ENCODE peak calls at places on chromosomes 4 and X, in four cellular contexts. Y is CD8-positive, alpha-beta T cell; I is aorta; T is cardiac muscle cell. Z is an unnamed sample.
A peak's percentile ranks its signal among the peaks of the same experiment; 100 is the strongest.

GRCh38 chr4:95694411-95694810 is 145.5 kb upstream of the PDHA2 start:
- DNase-seq in Y (no peak), I (no peak), T (no peak), Z (no peak)

GRCh38 chr4:5965225-5965624 is 53.0 kb downstream of the C4orf50 start:
- DNase-seq in I (no peak), Y (no peak), T (no peak), Z (no peak)

GRCh38 chrX:113962338-113962737 is 621.5 kb upstream of the HTR2C start:
- DNase-seq in T (no peak), I (no peak), Y (no peak), Z (no peak)

GRCh38 chr4:6393544-6394475 is 78.6 kb downstream of the PPP2R2C start:
- DNase-seq in Y (no peak), I (no peak), T (no peak), Z (no peak)

GRCh38 chrX:131747173-131747572 is 203.3 kb downstream of the OR13H1 start:
- DNase-seq in Y (peak; percentile 69), I (no peak), T (no peak), Z (no peak)

GRCh38 chr4:45155081-45155777 is 428.9 kb upstream of the GNPDA2 start:
- DNase-seq in T (peak; percentile 84), Y (no peak), I (no peak), Z (no peak)

GRCh38 chr4:111434581-111434980 is 710.7 kb upstream of the FAM241A start:
- DNase-seq in T (no peak), Y (no peak), I (no peak), Z (no peak)

GRCh38 chr4:38455092-38455855 is 208.7 kb upstream of the KLF3 start:
- DNase-seq in T (no peak), I (no peak), Y (no peak), Z (no peak)

GRCh38 chrX:55867254-55867653 is 149.7 kb downstream of the RRAGB start:
- DNase-seq in I (no peak), T (peak; percentile 5), Y (no peak), Z (no peak)

GRCh38 chrX:3962511-3963350 is 249.3 kb upstream of the PRKX start:
- DNase-seq in Y (no peak), I (no peak), T (peak; percentile 13), Z (no peak)

GRCh38 chr4:3401436-3402171 is 40.2 kb upstream of the HGFAC start:
- DNase-seq in I (no peak), T (no peak), Y (no peak), Z (no peak)

GRCh38 chr4:1193206-1194027 is 21.0 kb upstream of the SPON2 start:
- DNase-seq in Y (no peak), I (peak; percentile 42), T (peak; percentile 26), Z (no peak)

GRCh38 chr4:153151535-153152452 is 52.4 kb upstream of the TRIM2 start:
- DNase-seq in Y (peak; percentile 13), T (peak; percentile 66), I (peak; percentile 80), Z (no peak)

GRCh38 chr4:116397714-116398113 is 687.7 kb downstream of the TRAM1L1 start:
- DNase-seq in I (no peak), T (no peak), Y (no peak), Z (no peak)

GRCh38 chrX:7240929-7241328 is 93.0 kb upstream of the PUDP start:
- DNase-seq in Y (no peak), I (no peak), T (no peak), Z (no peak)

GRCh38 chrX:107691024-107691448 is 62.7 kb downstream of the PRPS1 start:
- DNase-seq in I (no peak), Y (no peak), T (no peak), Z (no peak)

GRCh38 chrX:129145898-129146297 is 377.4 kb downstream of the SMARCA1 start:
- DNase-seq in Y (no peak), I (no peak), T (no peak), Z (no peak)

GRCh38 chrX:42378857-42379256 is 399.1 kb downstream of the PPP1R2C start:
- DNase-seq in T (no peak), Y (no peak), I (no peak), Z (no peak)

GRCh38 chr4:48594185-48594584 is 104.1 kb downstream of the ZAR1 start:
- DNase-seq in Y (no peak), T (peak; percentile 34), I (no peak), Z (no peak)

GRCh38 chr4:182413550-182413949 is 170.3 kb downstream of the TENM3 start:
- DNase-seq in T (no peak), I (no peak), Y (no peak), Z (no peak)

GRCh38 chr4:77193511-77194236 is 36.7 kb downstream of the CCNG2 start:
- DNase-seq in Y (peak; percentile 71), T (no peak), I (peak; percentile 76), Z (peak; percentile 46)
- H3K4me3 ChIP-seq in Y (peak overlapping the region; percentile 44), T (no peak overlapping the region), I (no peak overlapping the region), Z (no peak overlapping the region)

GRCh38 chr4:71148545-71148944 is 155.1 kb downstream of the DCK start:
- DNase-seq in Y (no peak), I (no peak), T (no peak), Z (no peak)
- H3K27ac ChIP-seq in Y (no peak overlapping the region), I (no peak overlapping the region), T (no peak overlapping the region), Z (no peak overlapping the region)

GRCh38 chr4:108109111-108109510 is 59.6 kb downstream of the LEF1 start:
- DNase-seq in T (no peak), I (no peak), Y (no peak), Z (no peak)
- H3K4me1 ChIP-seq in T (peaks cover 37% of the 10 kb centered on the region), I (no peaks in the 10 kb centered on the region), Y (peaks cover 96% of the 10 kb centered on the region), Z (no peaks in the 10 kb centered on the region)

DNA sequence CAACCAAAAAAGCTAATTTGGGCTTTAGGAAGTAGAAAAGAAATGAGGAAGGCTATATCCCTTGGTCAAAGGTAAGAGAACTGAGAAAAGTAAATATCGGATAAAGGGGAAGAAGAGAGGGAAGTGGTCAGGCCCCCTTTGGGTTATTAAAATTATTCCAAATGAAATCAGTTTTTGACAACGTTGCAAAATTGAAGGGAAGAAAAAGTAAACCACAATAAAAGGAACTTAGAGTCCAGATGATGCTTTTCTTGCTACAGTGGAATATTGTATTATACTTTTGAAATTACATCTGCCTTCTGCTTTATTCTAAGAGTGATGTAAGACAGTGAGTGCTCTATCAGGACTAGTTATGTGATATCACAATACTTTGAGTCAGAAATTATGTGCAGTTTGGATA is 59.4 kb upstream of the RBPJ start:
- DNase-seq in I (no peak), Y (no peak), T (no peak), Z (no peak)
- H3K4me3 ChIP-seq in I (no peak overlapping the region), Y (no peak overlapping the region), T (no peak overlapping the region), Z (no peak overlapping the region)

GRCh38 chrX:103538728-103539127 is 19.4 kb upstream of the RAB40A start:
- DNase-seq in Y (no peak), T (peak; percentile 75), I (no peak), Z (no peak)
- H3K27ac ChIP-seq in Y (no peak overlapping the region), T (no peak overlapping the region), I (peak overlapping the region; percentile 90), Z (no peak overlapping the region)

DNA sequence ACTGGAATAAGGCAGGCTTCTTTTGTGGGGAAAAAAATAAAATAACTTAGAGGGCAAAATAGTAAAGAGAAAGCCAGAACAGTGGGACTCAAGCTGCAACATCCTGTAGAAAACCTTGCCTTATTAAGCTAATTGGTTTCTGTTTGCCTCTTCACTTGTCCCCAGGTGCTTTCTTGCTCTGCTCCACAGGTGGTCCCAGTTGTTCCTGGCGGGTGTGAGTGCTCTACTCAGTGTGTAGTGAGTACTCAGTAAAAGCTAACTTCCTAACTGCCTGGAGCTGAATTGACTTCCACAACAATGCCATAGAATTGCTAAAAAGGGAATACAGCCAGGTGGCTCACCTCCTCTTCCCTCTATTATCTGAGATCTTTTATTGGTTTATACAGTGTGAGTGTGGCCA is 930.2 kb downstream of the C4orf33 start:
- DNase-seq in Y (no peak), T (no peak), I (no peak), Z (no peak)
- H3K4me1 ChIP-seq in Y (no peaks in the 10 kb centered on the region), T (peaks cover 10% of the 10 kb centered on the region), I (no peaks in the 10 kb centered on the region), Z (no peaks in the 10 kb centered on the region)

Z was measured in left ventricle myocardium inferior.